ENCODE peak calls at places on chromosome 3, in six cellular contexts. D is GM12878, L is H1, Z is HCT116, Q is K562, J is HepG2. Y is an unnamed sample.

GRCh38 chr3:30368978-30369377 is 237.4 kb upstream of the TGFBR2 start:
- DNase-seq in D (no peak), L (no peak), Z (no peak), Q (no peak), J (no peak), Y (no peak)

GRCh38 chr3:39191103-39191502 is 1.3 kb downstream of the XIRP1 start:
- DNase-seq in D (no peak), L (no peak), Z (no peak), Q (no peak), J (no peak), Y (no peak)

GRCh38 chr3:173789530-173789929 is 392.0 kb downstream of the NLGN1 start:
- DNase-seq in D (no peak), L (no peak), Z (no peak), Q (no peak), J (no peak), Y (no peak)

GRCh38 chr3:171643033-171643432 is 167.2 kb downstream of the PLD1 start:
- DNase-seq in D (no peak), L (no peak), Z (no peak), Q (no peak), J (no peak), Y (no peak)

GRCh38 chr3:28726840-28727239 is 378.2 kb upstream of the AZI2 start:
- DNase-seq in D (peak; percentile 8), L (peak; percentile 69), Z (peak; percentile 44), Q (peak; percentile 7), J (peak; percentile 10), Y (peak; percentile 40)

GRCh38 chr3:179731544-179731943 is 78.7 kb downstream of the USP13 start:
- DNase-seq in D (no peak), L (no peak), Z (no peak), Q (no peak), J (no peak), Y (no peak)

GRCh38 chr3:49534581-49535495 is 19.4 kb upstream of the BSN start:
- DNase-seq in D (no peak), L (peak; percentile 62), Z (no peak), Q (no peak), J (peak; percentile 16), Y (peak; percentile 75)

GRCh38 chr3:47283596-47284364 is 1.0 kb downstream of the KLHL18 start:
- DNase-seq in D (no peak), L (peak; percentile 60), Z (no peak), Q (peak; percentile 53), J (no peak), Y (peak; percentile 47)

GRCh38 chr3:115790759-115791158 is 167.4 kb downstream of the GAP43 start:
- DNase-seq in D (no peak), L (no peak), Z (peak; percentile 94), Q (peak; percentile 52), J (peak; percentile 84), Y (peak; percentile 42)

DNA sequence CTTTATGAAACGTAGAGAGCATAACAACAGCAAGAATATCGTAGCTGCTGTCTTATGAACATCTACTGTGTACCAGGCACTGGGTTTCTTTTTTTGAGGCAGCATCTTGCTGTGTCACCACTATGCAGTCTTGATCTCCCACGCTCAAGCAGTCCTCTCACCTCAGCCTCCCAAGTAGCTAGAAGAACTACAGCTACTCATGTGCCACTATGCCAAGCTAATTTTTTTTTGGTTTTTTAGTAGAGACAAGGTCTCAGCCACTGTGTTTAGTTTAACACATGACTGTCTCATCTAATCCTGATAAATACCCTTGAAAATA is 129.9 kb downstream of the VGLL4 start:
- DNase-seq in D (no peak), L (no peak), Z (no peak), Q (no peak), J (no peak), Y (no peak)
- TF ChIP-seq MAX in D (no peak), L (no peak), Z (no peak), Q (no peak), J (no peak), Y (no peak)

GRCh38 chr3:126529585-126530170 is 5.7 kb downstream of the CHST13 start:
- DNase-seq in D (no peak), L (no peak), Z (no peak), Q (no peak), J (no peak), Y (no peak)
- TF ChIP-seq YY1 in D (no peak), L (no peak), Z (no peak), Q (no peak), J (no peak), Y (no peak)

DNA sequence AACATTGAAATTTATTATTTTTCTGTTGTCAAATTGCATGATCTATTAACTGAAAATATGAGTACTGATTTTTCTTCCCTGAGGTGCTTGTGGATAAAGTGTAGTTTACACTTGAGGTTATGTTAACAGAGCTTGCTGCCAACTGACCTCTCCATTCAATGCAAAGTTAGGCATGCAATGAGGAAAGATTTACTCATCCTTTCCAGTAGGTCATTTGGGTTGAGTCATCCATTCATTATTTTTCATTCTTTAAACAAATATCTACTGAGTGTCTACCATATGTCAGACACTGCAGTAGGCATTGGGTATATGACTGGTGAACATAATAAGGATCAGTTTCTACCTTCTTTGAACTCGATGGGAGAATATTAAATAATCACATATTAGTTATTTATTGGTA is 604.1 kb downstream of the EDEM1 start:
- DNase-seq in D (no peak), L (no peak), Z (no peak), Q (no peak), J (no peak), Y (no peak)
- TF ChIP-seq MAX in D (no peak), L (no peak), Z (peak; percentile 16), Q (no peak), J (no peak), Y (no peak)

GRCh38 chr3:73258057-73258456 is 196.6 kb downstream of the EBLN2 start:
- DNase-seq in D (no peak), L (no peak), Z (no peak), Q (no peak), J (no peak), Y (no peak)
- TF ChIP-seq YY1 in D (no peak), L (no peak), Z (no peak), Q (no peak), J (no peak), Y (no peak)

DNA sequence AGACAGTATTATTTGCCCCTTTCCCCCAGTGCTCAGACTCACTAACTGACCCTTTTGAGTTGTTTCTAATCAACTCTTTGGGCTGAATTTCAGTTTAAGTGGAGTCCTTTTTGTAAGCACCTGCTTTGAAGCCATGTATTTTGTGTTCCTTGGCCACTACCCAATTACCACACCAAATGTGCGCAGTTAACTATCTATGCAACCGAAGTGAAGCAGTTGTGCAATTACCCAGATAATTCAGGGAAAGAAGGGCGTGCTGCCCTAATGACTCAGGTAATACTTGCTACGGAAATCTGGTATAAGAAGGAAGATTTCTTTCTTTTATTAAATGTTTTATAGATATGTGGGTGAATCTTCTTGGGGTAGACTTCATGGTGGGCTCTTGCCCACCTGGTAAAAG is 371.9 kb upstream of the TBL1XR1 start:
- DNase-seq in D (no peak), L (no peak), Z (no peak), Q (no peak), J (no peak), Y (no peak)
- TF ChIP-seq MAX in D (no peak), L (no peak), Z (no peak), Q (no peak), J (no peak), Y (no peak)